ENCODE peak calls at places on chromosomes 11 and 22, in ten cellular contexts. One of them, this sample, is unnamed.

GRCh38 chr11:12846766-12847615 is 162.1 kb upstream of the RASSF10 start:
- DNase-seq in mesenchymal stem cell: no peak
- DNase-seq in tibial artery: no peak
- DNase-seq in stomach: no peak
- DNase-seq in Peyer's patch: no peak
- DNase-seq in neuronal stem cell: no peak
- DNase-seq in upper lobe of right lung: no peak
- DNase-seq in fibroblast of lung: no peak
- DNase-seq in breast epithelium: no peak
- DNase-seq in cardiac muscle cell: no peak
- DNase-seq in this sample: no peak

GRCh38 chr22:43919106-43919965 is 4.3 kb upstream of the PNPLA3 start:
- DNase-seq in breast epithelium: peak; percentile 83
- DNase-seq in stomach: peak; percentile 44
- DNase-seq in upper lobe of right lung: no peak
- DNase-seq in Peyer's patch: no peak
- DNase-seq in tibial artery: no peak
- DNase-seq in neuronal stem cell: no peak
- DNase-seq in cardiac muscle cell: no peak
- DNase-seq in mesenchymal stem cell: peak; percentile 24
- DNase-seq in fibroblast of lung: peak; percentile 34
- DNase-seq in this sample: no peak

GRCh38 chr11:122796128-122796717 is 42.1 kb upstream of the CRTAM start:
- DNase-seq in neuronal stem cell: peak; percentile 29
- DNase-seq in breast epithelium: no peak
- DNase-seq in cardiac muscle cell: peak; percentile 33
- DNase-seq in mesenchymal stem cell: peak; percentile 32
- DNase-seq in Peyer's patch: peak; percentile 67
- DNase-seq in upper lobe of right lung: peak; percentile 73
- DNase-seq in fibroblast of lung: peak; percentile 45
- DNase-seq in stomach: peak; percentile 60
- DNase-seq in tibial artery: no peak
- DNase-seq in this sample: peak; percentile 73

GRCh38 chr22:28425211-28425610 is 254.4 kb downstream of the TTC28 start:
- DNase-seq in Peyer's patch: no peak
- DNase-seq in tibial artery: no peak
- DNase-seq in stomach: no peak
- DNase-seq in breast epithelium: no peak
- DNase-seq in neuronal stem cell: no peak
- DNase-seq in fibroblast of lung: no peak
- DNase-seq in mesenchymal stem cell: peak; percentile 69
- DNase-seq in cardiac muscle cell: no peak
- DNase-seq in upper lobe of right lung: no peak
- DNase-seq in this sample: no peak

GRCh38 chr22:48098936-48099245 is 1336.4 kb downstream of the TBC1D22A start:
- DNase-seq in cardiac muscle cell: no peak
- DNase-seq in mesenchymal stem cell: no peak
- DNase-seq in stomach: no peak
- DNase-seq in breast epithelium: no peak
- DNase-seq in fibroblast of lung: no peak
- DNase-seq in Peyer's patch: no peak
- DNase-seq in tibial artery: peak; percentile 48
- DNase-seq in neuronal stem cell: no peak
- DNase-seq in upper lobe of right lung: no peak
- DNase-seq in this sample: no peak

GRCh38 chr22:16818538-16818937 is 6.7 kb downstream of the XKR3 start:
- DNase-seq in tibial artery: no peak
- DNase-seq in fibroblast of lung: no peak
- DNase-seq in cardiac muscle cell: no peak
- DNase-seq in breast epithelium: no peak
- DNase-seq in Peyer's patch: no peak
- DNase-seq in mesenchymal stem cell: no peak
- DNase-seq in neuronal stem cell: no peak
- DNase-seq in upper lobe of right lung: no peak
- DNase-seq in stomach: no peak
- DNase-seq in this sample: no peak

GRCh38 chr11:62398011-62398994 is 20.5 kb upstream of the SCGB1A1 start:
- DNase-seq in tibial artery: no peak
- DNase-seq in upper lobe of right lung: peak; percentile 64
- DNase-seq in mesenchymal stem cell: peak; percentile 62
- DNase-seq in fibroblast of lung: peak; percentile 43
- DNase-seq in stomach: no peak
- DNase-seq in cardiac muscle cell: no peak
- DNase-seq in neuronal stem cell: no peak
- DNase-seq in breast epithelium: no peak
- DNase-seq in Peyer's patch: no peak
- DNase-seq in this sample: no peak

GRCh38 chr11:73349633-73350032 is 26.6 kb upstream of the RELT start:
- DNase-seq in breast epithelium: no peak
- DNase-seq in Peyer's patch: no peak
- DNase-seq in fibroblast of lung: no peak
- DNase-seq in upper lobe of right lung: no peak
- DNase-seq in mesenchymal stem cell: no peak
- DNase-seq in neuronal stem cell: no peak
- DNase-seq in tibial artery: no peak
- DNase-seq in cardiac muscle cell: no peak
- DNase-seq in stomach: no peak
- DNase-seq in this sample: no peak

GRCh38 chr11:86592659-86593451 is 79.6 kb downstream of the ME3 start:
- DNase-seq in stomach: peak; percentile 75
- DNase-seq in breast epithelium: peak; percentile 61
- DNase-seq in mesenchymal stem cell: peak; percentile 89
- DNase-seq in cardiac muscle cell: peak; percentile 46
- DNase-seq in tibial artery: peak; percentile 73
- DNase-seq in Peyer's patch: peak; percentile 34
- DNase-seq in neuronal stem cell: no peak
- DNase-seq in upper lobe of right lung: no peak
- DNase-seq in fibroblast of lung: peak; percentile 84
- DNase-seq in this sample: peak; percentile 72

GRCh38 chr11:47980093-47980906 is at the start of gene PTPRJ:
- DNase-seq in mesenchymal stem cell: peak; percentile 60
- DNase-seq in fibroblast of lung: peak; percentile 24
- DNase-seq in neuronal stem cell: peak; percentile 74
- DNase-seq in stomach: peak; percentile 70
- DNase-seq in cardiac muscle cell: peak; percentile 88
- DNase-seq in upper lobe of right lung: peak; percentile 83
- DNase-seq in Peyer's patch: peak; percentile 38
- DNase-seq in tibial artery: peak; percentile 74
- DNase-seq in breast epithelium: peak; percentile 30
- DNase-seq in this sample: peak; percentile 94

GRCh38 chr11:83349371-83349770 is 63.2 kb upstream of the CCDC90B start:
- DNase-seq in upper lobe of right lung: no peak
- DNase-seq in neuronal stem cell: no peak
- DNase-seq in cardiac muscle cell: no peak
- DNase-seq in mesenchymal stem cell: no peak
- DNase-seq in tibial artery: no peak
- DNase-seq in Peyer's patch: no peak
- DNase-seq in fibroblast of lung: no peak
- DNase-seq in breast epithelium: no peak
- DNase-seq in stomach: no peak
- DNase-seq in this sample: no peak

GRCh38 chr11:123690490-123690889 is 36.1 kb upstream of the SCN3B start:
- DNase-seq in Peyer's patch: no peak
- DNase-seq in stomach: no peak
- DNase-seq in tibial artery: no peak
- DNase-seq in fibroblast of lung: no peak
- DNase-seq in upper lobe of right lung: no peak
- DNase-seq in neuronal stem cell: no peak
- DNase-seq in breast epithelium: no peak
- DNase-seq in mesenchymal stem cell: no peak
- DNase-seq in cardiac muscle cell: no peak
- DNase-seq in this sample: no peak

GRCh38 chr11:96748639-96749370 is 359.0 kb downstream of the JRKL start:
- DNase-seq in neuronal stem cell: no peak
- DNase-seq in tibial artery: no peak
- DNase-seq in Peyer's patch: no peak
- DNase-seq in breast epithelium: no peak
- DNase-seq in upper lobe of right lung: no peak
- DNase-seq in stomach: no peak
- DNase-seq in cardiac muscle cell: no peak
- DNase-seq in fibroblast of lung: peak; percentile 68
- DNase-seq in mesenchymal stem cell: peak; percentile 49
- DNase-seq in this sample: no peak

GRCh38 chr22:17083811-17084540 is 824 bp upstream of the IL17RA start:
- DNase-seq in neuronal stem cell: no peak
- DNase-seq in Peyer's patch: no peak
- DNase-seq in tibial artery: peak; percentile 66
- DNase-seq in upper lobe of right lung: peak; percentile 58
- DNase-seq in fibroblast of lung: no peak
- DNase-seq in breast epithelium: no peak
- DNase-seq in cardiac muscle cell: no peak
- DNase-seq in stomach: no peak
- DNase-seq in mesenchymal stem cell: no peak
- DNase-seq in this sample: no peak

GRCh38 chr11:78337554-78337924 is 80.1 kb downstream of the GAB2 start:
- DNase-seq in Peyer's patch: no peak
- DNase-seq in breast epithelium: no peak
- DNase-seq in upper lobe of right lung: no peak
- DNase-seq in tibial artery: no peak
- DNase-seq in stomach: no peak
- DNase-seq in neuronal stem cell: no peak
- DNase-seq in mesenchymal stem cell: no peak
- DNase-seq in fibroblast of lung: no peak
- DNase-seq in cardiac muscle cell: no peak
- DNase-seq in this sample: no peak
- H3K4me1 ChIP-seq in Peyer's patch: no peaks in the 10 kb centered on the region
- H3K4me1 ChIP-seq in breast epithelium: no peaks in the 10 kb centered on the region
- H3K4me1 ChIP-seq in upper lobe of right lung: peaks cover 12% of the 10 kb centered on the region
- H3K4me1 ChIP-seq in tibial artery: peaks cover 15% of the 10 kb centered on the region
- H3K4me1 ChIP-seq in stomach: peaks cover 5% of the 10 kb centered on the region
- H3K4me1 ChIP-seq in neuronal stem cell: no peaks in the 10 kb centered on the region
- H3K4me1 ChIP-seq in mesenchymal stem cell: no peaks in the 10 kb centered on the region
- H3K4me1 ChIP-seq in fibroblast of lung: no peaks in the 10 kb centered on the region
- H3K4me1 ChIP-seq in cardiac muscle cell: no peaks in the 10 kb centered on the region
- H3K4me1 ChIP-seq in this sample: peaks cover 8% of the 10 kb centered on the region

DNA sequence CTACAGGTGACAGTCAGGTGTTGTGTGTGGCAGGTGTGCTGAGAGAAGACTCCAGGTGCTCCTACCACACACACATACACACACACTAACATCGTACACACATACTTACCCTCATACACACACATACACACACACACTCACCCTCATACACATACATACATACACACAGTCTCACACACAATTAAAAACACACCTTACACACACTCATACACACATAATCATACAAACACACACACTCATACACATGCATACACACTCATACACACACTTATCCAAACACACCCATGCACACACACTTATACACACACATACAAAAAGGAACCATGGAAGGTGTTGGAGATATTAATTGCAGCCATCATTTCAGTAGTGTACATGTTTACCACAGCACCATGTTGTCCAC is 4.6 kb downstream of the KRTAP5-3 start:
- DNase-seq in fibroblast of lung: no peak
- DNase-seq in neuronal stem cell: no peak
- DNase-seq in mesenchymal stem cell: no peak
- DNase-seq in cardiac muscle cell: no peak
- DNase-seq in Peyer's patch: no peak
- DNase-seq in tibial artery: no peak
- DNase-seq in breast epithelium: no peak
- DNase-seq in stomach: no peak
- DNase-seq in upper lobe of right lung: no peak
- DNase-seq in this sample: no peak
- H3K27ac ChIP-seq in fibroblast of lung: no peak overlapping the region
- H3K27ac ChIP-seq in neuronal stem cell: no peak overlapping the region
- H3K27ac ChIP-seq in mesenchymal stem cell: no peak overlapping the region
- H3K27ac ChIP-seq in cardiac muscle cell: no peak overlapping the region
- H3K27ac ChIP-seq in Peyer's patch: no peak overlapping the region
- H3K27ac ChIP-seq in tibial artery: no peak overlapping the region
- H3K27ac ChIP-seq in breast epithelium: no peak overlapping the region
- H3K27ac ChIP-seq in stomach: no peak overlapping the region
- H3K27ac ChIP-seq in upper lobe of right lung: no peak overlapping the region
- H3K27ac ChIP-seq in this sample: no peak overlapping the region

DNA sequence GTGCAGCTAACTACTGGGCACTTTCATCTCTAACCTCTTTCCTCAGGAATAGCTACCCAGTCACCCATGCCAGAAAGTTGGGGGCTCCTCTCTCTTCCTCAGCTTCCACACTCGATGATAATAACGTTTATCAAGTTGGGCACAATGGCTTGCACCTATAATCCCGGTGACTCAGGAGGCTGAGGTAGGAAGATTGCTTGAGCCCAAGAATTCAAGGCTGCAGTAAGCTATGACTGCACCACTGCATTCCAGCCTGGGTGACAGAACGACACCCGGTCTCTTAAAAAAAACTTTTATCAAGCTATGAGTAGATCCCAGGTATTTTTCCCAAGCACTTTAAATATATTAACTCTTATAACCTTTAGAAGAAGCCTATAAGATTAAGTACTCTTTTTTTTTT is 2.0 kb downstream of the SF3A1 start:
- DNase-seq in upper lobe of right lung: no peak
- DNase-seq in tibial artery: no peak
- DNase-seq in Peyer's patch: no peak
- DNase-seq in neuronal stem cell: no peak
- DNase-seq in fibroblast of lung: no peak
- DNase-seq in mesenchymal stem cell: no peak
- DNase-seq in breast epithelium: no peak
- DNase-seq in cardiac muscle cell: no peak
- DNase-seq in stomach: no peak
- DNase-seq in this sample: no peak
- H3K4me3 ChIP-seq in upper lobe of right lung: peak overlapping the region; percentile 99
- H3K4me3 ChIP-seq in tibial artery: no peak overlapping the region
- H3K4me3 ChIP-seq in Peyer's patch: no peak overlapping the region
- H3K4me3 ChIP-seq in neuronal stem cell: no peak overlapping the region
- H3K4me3 ChIP-seq in fibroblast of lung: no peak overlapping the region
- H3K4me3 ChIP-seq in mesenchymal stem cell: peak overlapping the region; percentile 96
- H3K4me3 ChIP-seq in breast epithelium: no peak overlapping the region
- H3K4me3 ChIP-seq in cardiac muscle cell: no peak overlapping the region
- H3K4me3 ChIP-seq in stomach: peak overlapping the region; percentile 95
- H3K4me3 ChIP-seq in this sample: peak overlapping the region; percentile 85

GRCh38 chr11:35677904-35678303 is 15.3 kb downstream of the TRIM44 start:
- DNase-seq in cardiac muscle cell: no peak
- DNase-seq in upper lobe of right lung: no peak
- DNase-seq in Peyer's patch: no peak
- DNase-seq in breast epithelium: no peak
- DNase-seq in mesenchymal stem cell: no peak
- DNase-seq in neuronal stem cell: no peak
- DNase-seq in stomach: no peak
- DNase-seq in fibroblast of lung: no peak
- DNase-seq in tibial artery: no peak
- DNase-seq in this sample: no peak

GRCh38 chr11:35680506-35680905 is 17.9 kb downstream of the TRIM44 start:
- DNase-seq in breast epithelium: no peak
- DNase-seq in mesenchymal stem cell: no peak
- DNase-seq in stomach: no peak
- DNase-seq in upper lobe of right lung: no peak
- DNase-seq in tibial artery: no peak
- DNase-seq in Peyer's patch: no peak
- DNase-seq in fibroblast of lung: no peak
- DNase-seq in neuronal stem cell: no peak
- DNase-seq in cardiac muscle cell: no peak
- DNase-seq in this sample: no peak

GRCh38 chr11:35681181-35681767 is 18.7 kb downstream of the TRIM44 start:
- DNase-seq in fibroblast of lung: no peak
- DNase-seq in tibial artery: no peak
- DNase-seq in cardiac muscle cell: no peak
- DNase-seq in upper lobe of right lung: no peak
- DNase-seq in Peyer's patch: no peak
- DNase-seq in mesenchymal stem cell: no peak
- DNase-seq in stomach: no peak
- DNase-seq in breast epithelium: no peak
- DNase-seq in neuronal stem cell: no peak
- DNase-seq in this sample: no peak

GRCh38 chr11:35678471-35678870 is 15.9 kb downstream of the TRIM44 start:
- DNase-seq in tibial artery: no peak
- DNase-seq in fibroblast of lung: no peak
- DNase-seq in Peyer's patch: no peak
- DNase-seq in upper lobe of right lung: no peak
- DNase-seq in neuronal stem cell: no peak
- DNase-seq in breast epithelium: no peak
- DNase-seq in mesenchymal stem cell: no peak
- DNase-seq in cardiac muscle cell: no peak
- DNase-seq in stomach: no peak
- DNase-seq in this sample: no peak

GRCh38 chr11:35678975-35679374 is 16.4 kb downstream of the TRIM44 start:
- DNase-seq in tibial artery: no peak
- DNase-seq in neuronal stem cell: no peak
- DNase-seq in mesenchymal stem cell: no peak
- DNase-seq in upper lobe of right lung: no peak
- DNase-seq in fibroblast of lung: no peak
- DNase-seq in cardiac muscle cell: no peak
- DNase-seq in stomach: no peak
- DNase-seq in breast epithelium: no peak
- DNase-seq in Peyer's patch: no peak
- DNase-seq in this sample: no peak
- H3K4me1 ChIP-seq in tibial artery: peaks cover 22% of the 10 kb centered on the region
- H3K4me1 ChIP-seq in neuronal stem cell: peaks cover 10% of the 10 kb centered on the region
- H3K4me1 ChIP-seq in mesenchymal stem cell: peaks cover 5% of the 10 kb centered on the region
- H3K4me1 ChIP-seq in upper lobe of right lung: peaks cover 17% of the 10 kb centered on the region
- H3K4me1 ChIP-seq in fibroblast of lung: peaks cover 8% of the 10 kb centered on the region
- H3K4me1 ChIP-seq in cardiac muscle cell: peaks cover 6% of the 10 kb centered on the region
- H3K4me1 ChIP-seq in stomach: peaks cover 9% of the 10 kb centered on the region
- H3K4me1 ChIP-seq in breast epithelium: no peaks in the 10 kb centered on the region
- H3K4me1 ChIP-seq in Peyer's patch: no peaks in the 10 kb centered on the region
- H3K4me1 ChIP-seq in this sample: peaks cover 11% of the 10 kb centered on the region